ENCODE peak calls at places on chromosomes 3 and 15, in ten cellular contexts. T, D, Y, L, H, Q, B, K, N and X are unnamed samples.

GRCh38 chr15:33152502-33153109 is 41.9 kb downstream of the FMN1 start:
- DNase-seq in K (peak; percentile 47), Y (no peak), D (peak; percentile 10), L (peak; percentile 78), H (peak; percentile 22), N (peak; percentile 11), T (no peak), B (peak; percentile 14), Q (no peak), X (no peak)

GRCh38 chr3:53346922-53347260 is 452 bp downstream of the DCP1A start:
- DNase-seq in T (no peak), N (no peak), L (no peak), H (no peak), Y (no peak), D (no peak), B (no peak), K (no peak), Q (no peak), X (no peak)

GRCh38 chr3:126551066-126551838 is 7.5 kb downstream of the C3orf22 start:
- DNase-seq in N (no peak), H (no peak), Q (no peak), B (no peak), K (no peak), D (no peak), T (peak; percentile 43), L (no peak), Y (no peak), X (no peak)

GRCh38 chr3:81303326-81303725 is 458.1 kb downstream of the GBE1 start:
- DNase-seq in D (no peak), H (no peak), L (no peak), Q (no peak), B (no peak), T (no peak), K (no peak), Y (no peak), N (no peak), X (no peak)

GRCh38 chr3:171561601-171562323 is 101.6 kb upstream of the TNIK start:
- DNase-seq in Y (no peak), H (no peak), Q (no peak), L (no peak), B (peak; percentile 38), N (no peak), K (no peak), D (no peak), T (no peak), X (no peak)

GRCh38 chr15:78050851-78051250 is 26.7 kb downstream of the TBC1D2B start:
- DNase-seq in Q (no peak), K (no peak), H (no peak), T (no peak), L (peak; percentile 35), D (peak; percentile 62), Y (no peak), B (no peak), N (no peak), X (no peak)

GRCh38 chr3:171056528-171056927 is 30.0 kb upstream of the SLC2A2 start:
- DNase-seq in N (peak; percentile 81), K (peak; percentile 63), B (peak; percentile 82), T (no peak), Q (no peak), H (no peak), L (peak; percentile 75), D (peak; percentile 82), Y (no peak), X (no peak)

GRCh38 chr3:120908803-120909601 is 997 bp downstream of the STXBP5L start:
- DNase-seq in Q (no peak), Y (no peak), K (no peak), T (no peak), H (no peak), N (no peak), L (no peak), D (no peak), B (no peak), X (no peak)

GRCh38 chr3:17290894-17291293 is 406.1 kb downstream of the PLCL2 start:
- DNase-seq in Y (no peak), K (peak; percentile 75), D (no peak), L (peak; percentile 38), Q (no peak), H (no peak), T (no peak), N (no peak), B (no peak), X (no peak)

GRCh38 chr3:72539856-72540255 is 308.4 kb downstream of the SHQ1 start:
- DNase-seq in D (no peak), Y (no peak), H (no peak), N (no peak), B (no peak), L (no peak), T (no peak), K (no peak), Q (no peak), X (no peak)

GRCh38 chr3:22858486-22858885 is 344.6 kb upstream of the UBE2E2 start:
- DNase-seq in K (no peak), L (no peak), Q (no peak), D (no peak), H (no peak), T (no peak), Y (no peak), N (no peak), B (no peak), X (no peak)

GRCh38 chr3:14725564-14726420 is 50.9 kb downstream of the C3orf20 start:
- DNase-seq in H (no peak), Q (no peak), D (peak; percentile 23), N (peak; percentile 68), K (no peak), Y (no peak), L (peak; percentile 39), B (peak; percentile 94), T (no peak), X (no peak)

GRCh38 chr15:66936115-66936863 is 129.1 kb upstream of the SMAD3 start:
- DNase-seq in T (peak; percentile 87), B (peak; percentile 51), H (no peak), Y (no peak), N (peak; percentile 64), L (peak; percentile 87), Q (peak; percentile 62), K (no peak), D (no peak), X (no peak)

GRCh38 chr15:66936864-66937245 is 128.5 kb upstream of the SMAD3 start:
- DNase-seq in T (no peak), Q (no peak), L (no peak), B (no peak), N (no peak), H (no peak), K (no peak), D (no peak), Y (no peak), X (no peak)

GRCh38 chr15:66934315-66934930 is 131.0 kb upstream of the SMAD3 start:
- DNase-seq in H (no peak), B (no peak), Q (peak; percentile 44), Y (no peak), K (no peak), N (no peak), D (no peak), L (no peak), T (peak; percentile 77), X (no peak)

GRCh38 chr15:66935121-66935520 is 130.3 kb upstream of the SMAD3 start:
- DNase-seq in L (peak; percentile 19), B (no peak), Q (peak; percentile 53), Y (no peak), D (no peak), T (peak; percentile 56), K (no peak), N (no peak), H (no peak), X (no peak)

GRCh38 chr15:66935688-66936087 is 129.7 kb upstream of the SMAD3 start:
- DNase-seq in N (no peak), Q (peak; percentile 35), K (no peak), B (no peak), Y (no peak), L (peak; percentile 11), H (no peak), T (peak; percentile 77), D (no peak), X (no peak)
- H3K4me3 ChIP-seq in N (no peak overlapping the region), Q (no peak overlapping the region), K (no peak overlapping the region), B (peak overlapping the region; percentile 56), Y (no peak overlapping the region), L (no peak overlapping the region), H (no peak overlapping the region), T (no peak overlapping the region), D (no peak overlapping the region), X (no peak overlapping the region)

DNA sequence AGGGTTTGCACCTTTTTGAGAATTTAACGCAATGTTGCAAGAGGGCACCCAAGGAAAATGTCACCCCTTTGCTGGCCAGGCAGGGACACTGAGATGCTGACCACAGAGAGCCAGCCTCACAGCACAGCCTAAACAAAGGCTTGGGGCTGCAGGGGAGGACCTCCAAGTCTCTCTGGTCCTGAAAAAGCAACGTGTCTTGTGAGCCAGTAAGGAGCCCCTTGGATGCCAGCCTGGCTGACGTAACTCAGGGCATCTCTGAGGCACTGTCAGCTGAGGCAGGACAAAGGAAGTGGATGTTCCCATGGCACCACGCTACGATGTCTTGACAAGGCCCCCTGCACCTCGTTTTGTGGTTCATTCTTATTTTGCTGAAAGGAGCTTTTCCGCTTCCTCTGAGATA is 160.6 kb downstream of the OR4M2 start:
- DNase-seq in K (no peak), L (no peak), N (no peak), Y (no peak), D (no peak), B (no peak), T (no peak), H (no peak), Q (no peak), X (no peak)
- TF ChIP-seq CTCF in K (no peak), L (no peak), N (no peak), Y (no peak), D (no peak), B (no peak), T (no peak), H (no peak), Q (no peak), X (no peak)

GRCh38 chr15:68201153-68201878 is 3.8 kb downstream of the CALML4 start:
- DNase-seq in L (no peak), B (no peak), Y (no peak), Q (no peak), K (no peak), D (no peak), N (no peak), T (peak; percentile 70), H (no peak), X (no peak)
- H3K4me3 ChIP-seq in L (no peak overlapping the region), B (no peak overlapping the region), Y (no peak overlapping the region), Q (no peak overlapping the region), K (no peak overlapping the region), D (no peak overlapping the region), N (no peak overlapping the region), T (no peak overlapping the region), H (no peak overlapping the region), X (no peak overlapping the region)

DNA sequence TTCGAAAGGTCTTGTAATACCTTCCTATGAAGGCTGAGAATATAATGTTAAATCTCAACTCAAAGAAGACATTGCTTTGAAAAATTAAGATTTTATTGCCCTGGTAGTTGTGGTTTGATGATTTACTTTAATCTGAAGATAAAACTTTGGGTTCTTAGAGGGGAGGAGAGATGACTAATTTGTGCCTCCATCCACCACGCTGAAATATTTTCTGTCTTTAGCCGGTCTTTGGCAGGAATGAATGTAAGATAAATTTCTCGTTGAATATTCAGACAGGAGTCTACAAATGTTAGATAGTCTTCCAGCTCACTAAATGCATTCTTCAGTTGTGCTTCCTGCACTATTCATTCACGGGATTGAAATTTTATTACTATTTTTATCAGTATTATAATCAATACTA is 844.3 kb upstream of the NR2F2 start:
- DNase-seq in N (no peak), H (no peak), Q (no peak), B (peak; percentile 45), K (no peak), Y (no peak), L (no peak), T (no peak), D (peak; percentile 84), X (no peak)
- TF ChIP-seq CTCF in N (no peak), H (no peak), Q (no peak), B (no peak), K (no peak), Y (no peak), L (no peak), T (no peak), D (no peak), X (no peak)